ENCODE peak calls at places on chromosomes 3 and 15, in eight cellular contexts. Z, W, S, P, M, F, J and E are unnamed samples.

GRCh38 chr15:40340038-40340739 is 550 bp downstream of the CCDC9B start:
- DNase-seq in Z (no peak), W (peak), S (no peak), P (no peak), M (no peak), F (peak), J (no peak), E (no peak)

GRCh38 chr3:42419565-42419964 is 9.2 kb upstream of the LYZL4 start:
- DNase-seq in Z (no peak), W (no peak), S (no peak), P (no peak), M (no peak), F (no peak), J (no peak), E (no peak)

GRCh38 chr3:196837819-196838420 is 29.8 kb upstream of the SENP5 start:
- DNase-seq in Z (peak), W (peak), S (peak), P (peak), M (peak), F (peak), J (peak), E (peak)

GRCh38 chr15:63334821-63335220 is 46.8 kb downstream of the CA12 start:
- DNase-seq in Z (no peak), W (no peak), S (no peak), P (no peak), M (no peak), F (no peak), J (no peak), E (no peak)

GRCh38 chr3:146152841-146153240 is 8.1 kb downstream of the PLOD2 start:
- DNase-seq in Z (no peak), W (no peak), S (no peak), P (peak), M (no peak), F (no peak), J (no peak), E (no peak)

GRCh38 chr15:96515391-96515790 is 184.9 kb downstream of the NR2F2 start:
- DNase-seq in Z (no peak), W (no peak), S (no peak), P (no peak), M (no peak), F (no peak), J (no peak), E (no peak)

GRCh38 chr3:157429703-157430102 is 6.9 kb upstream of the PTX3 start:
- DNase-seq in Z (no peak), W (no peak), S (no peak), P (no peak), M (no peak), F (no peak), J (no peak), E (no peak)

GRCh38 chr3:151307583-151307982 is 9.0 kb downstream of the GPR87 start:
- DNase-seq in Z (no peak), W (no peak), S (no peak), P (no peak), M (no peak), F (no peak), J (no peak), E (no peak)

GRCh38 chr3:98735761-98736269 is 27.3 kb upstream of the ST3GAL6 start:
- DNase-seq in Z (no peak), W (no peak), S (no peak), P (no peak), M (no peak), F (no peak), J (no peak), E (no peak)

GRCh38 chr3:64053581-64053980 is 30.3 kb upstream of the PSMD6 start:
- DNase-seq in Z (no peak), W (no peak), S (no peak), P (no peak), M (no peak), F (no peak), J (no peak), E (no peak)

GRCh38 chr3:48397767-48398681 is 26.0 kb downstream of the FBXW12 start:
- DNase-seq in Z (no peak), W (peak), S (no peak), P (no peak), M (no peak), F (no peak), J (no peak), E (no peak)

GRCh38 chr15:63531586-63531985 is 27.2 kb downstream of the USP3 start:
- DNase-seq in Z (no peak), W (no peak), S (no peak), P (no peak), M (no peak), F (no peak), J (no peak), E (no peak)

GRCh38 chr3:197362086-197362485 is 63.7 kb upstream of the DLG1 start:
- DNase-seq in Z (no peak), W (no peak), S (no peak), P (no peak), M (no peak), F (no peak), J (no peak), E (no peak)

GRCh38 chr15:67105991-67106763 is 40.8 kb downstream of the SMAD3 start:
- DNase-seq in Z (no peak), W (no peak), S (no peak), P (no peak), M (no peak), F (no peak), J (no peak), E (no peak)

GRCh38 chr15:84973492-84974460 is 7.9 kb upstream of the PDE8A start:
- DNase-seq in Z (no peak), W (peak), S (no peak), P (no peak), M (no peak), F (no peak), J (no peak), E (no peak)

GRCh38 chr3:112767177-112767576 is 79.5 kb downstream of the CD200R1L start:
- DNase-seq in Z (no peak), W (no peak), S (no peak), P (no peak), M (no peak), F (no peak), J (peak), E (no peak)

GRCh38 chr3:15647629-15648167 is 46.2 kb downstream of the BTD start:
- DNase-seq in Z (no peak), W (no peak), S (no peak), P (no peak), M (no peak), F (no peak), J (peak), E (peak)

GRCh38 chr3:17935217-17935616 is 192.8 kb upstream of the TBC1D5 start:
- DNase-seq in Z (no peak), W (no peak), S (no peak), P (no peak), M (no peak), F (peak), J (no peak), E (no peak)

GRCh38 chr15:52006702-52007340 is 12.2 kb upstream of the MAPK6 start:
- DNase-seq in Z (no peak), W (no peak), S (no peak), P (no peak), M (no peak), F (no peak), J (no peak), E (no peak)

GRCh38 chr15:83449928-83450501 is 2.9 kb downstream of the SH3GL3 start:
- DNase-seq in Z (no peak), W (no peak), S (no peak), P (no peak), M (no peak), F (no peak), J (no peak), E (no peak)